ENCODE peak calls at places on chromosome 18, in eight cellular contexts. One of them, this sample, is unnamed.
A peak's percentile ranks its signal among the peaks of the same experiment; 100 is the strongest.

GRCh38 chr18:23071285-23071684 is 64.0 kb upstream of the CABLES1 start:
- DNase-seq in kidney glomerular epithelial cell: no peak
- DNase-seq in activated effector memory CD4-positive, alpha-beta T cell treated with anti-CD3 and anti-CD28 coated beads, Interleukin-2, amount 50 U/mL, for 16 hours: peak; percentile 89
- DNase-seq in NCI-H2171: no peak
- DNase-seq in activated CD8-positive, alpha-beta T cell treated with anti-CD3 and anti-CD28 coated beads, Interleukin-2, amount 10 ng/mL, durations not matched to agents 7 days and 5 days: peak; percentile 96
- DNase-seq in ovary: no peak
- DNase-seq in neural progenitor cell: no peak
- DNase-seq in NCI-H2081: no peak
- DNase-seq in this sample: no peak

GRCh38 chr18:51017140-51017874 is 12.7 kb upstream of the SMAD4 start:
- DNase-seq in NCI-H2171: no peak
- DNase-seq in NCI-H2081: no peak
- DNase-seq in neural progenitor cell: peak; percentile 87
- DNase-seq in activated CD8-positive, alpha-beta T cell treated with anti-CD3 and anti-CD28 coated beads, Interleukin-2, amount 10 ng/mL, durations not matched to agents 7 days and 5 days: no peak
- DNase-seq in ovary: peak; percentile 33
- DNase-seq in kidney glomerular epithelial cell: no peak
- DNase-seq in activated effector memory CD4-positive, alpha-beta T cell treated with anti-CD3 and anti-CD28 coated beads, Interleukin-2, amount 50 U/mL, for 16 hours: no peak
- DNase-seq in this sample: no peak

GRCh38 chr18:31598021-31598805 is 6.5 kb downstream of the TTR start:
- DNase-seq in NCI-H2081: no peak
- DNase-seq in ovary: no peak
- DNase-seq in NCI-H2171: no peak
- DNase-seq in activated CD8-positive, alpha-beta T cell treated with anti-CD3 and anti-CD28 coated beads, Interleukin-2, amount 10 ng/mL, durations not matched to agents 7 days and 5 days: no peak
- DNase-seq in kidney glomerular epithelial cell: no peak
- DNase-seq in activated effector memory CD4-positive, alpha-beta T cell treated with anti-CD3 and anti-CD28 coated beads, Interleukin-2, amount 50 U/mL, for 16 hours: no peak
- DNase-seq in neural progenitor cell: no peak
- DNase-seq in this sample: no peak

GRCh38 chr18:22466608-22467390 is 49.1 kb upstream of the CTAGE1 start:
- DNase-seq in NCI-H2081: no peak
- DNase-seq in ovary: no peak
- DNase-seq in activated CD8-positive, alpha-beta T cell treated with anti-CD3 and anti-CD28 coated beads, Interleukin-2, amount 10 ng/mL, durations not matched to agents 7 days and 5 days: no peak
- DNase-seq in neural progenitor cell: no peak
- DNase-seq in kidney glomerular epithelial cell: peak; percentile 74
- DNase-seq in activated effector memory CD4-positive, alpha-beta T cell treated with anti-CD3 and anti-CD28 coated beads, Interleukin-2, amount 50 U/mL, for 16 hours: no peak
- DNase-seq in NCI-H2171: no peak
- DNase-seq in this sample: no peak

GRCh38 chr18:23114171-23114881 is 21.0 kb upstream of the CABLES1 start:
- DNase-seq in ovary: no peak
- DNase-seq in activated CD8-positive, alpha-beta T cell treated with anti-CD3 and anti-CD28 coated beads, Interleukin-2, amount 10 ng/mL, durations not matched to agents 7 days and 5 days: no peak
- DNase-seq in kidney glomerular epithelial cell: peak; percentile 59
- DNase-seq in NCI-H2081: peak; percentile 48
- DNase-seq in neural progenitor cell: no peak
- DNase-seq in NCI-H2171: no peak
- DNase-seq in activated effector memory CD4-positive, alpha-beta T cell treated with anti-CD3 and anti-CD28 coated beads, Interleukin-2, amount 50 U/mL, for 16 hours: no peak
- DNase-seq in this sample: peak; percentile 10

GRCh38 chr18:49355028-49355427 is 105.4 kb downstream of the DYM start:
- DNase-seq in activated effector memory CD4-positive, alpha-beta T cell treated with anti-CD3 and anti-CD28 coated beads, Interleukin-2, amount 50 U/mL, for 16 hours: no peak
- DNase-seq in neural progenitor cell: no peak
- DNase-seq in NCI-H2171: no peak
- DNase-seq in ovary: no peak
- DNase-seq in kidney glomerular epithelial cell: no peak
- DNase-seq in NCI-H2081: no peak
- DNase-seq in activated CD8-positive, alpha-beta T cell treated with anti-CD3 and anti-CD28 coated beads, Interleukin-2, amount 10 ng/mL, durations not matched to agents 7 days and 5 days: no peak
- DNase-seq in this sample: no peak

GRCh38 chr18:52333860-52334259 is 6.1 kb upstream of the DCC start:
- DNase-seq in NCI-H2171: no peak
- DNase-seq in kidney glomerular epithelial cell: no peak
- DNase-seq in activated CD8-positive, alpha-beta T cell treated with anti-CD3 and anti-CD28 coated beads, Interleukin-2, amount 10 ng/mL, durations not matched to agents 7 days and 5 days: no peak
- DNase-seq in activated effector memory CD4-positive, alpha-beta T cell treated with anti-CD3 and anti-CD28 coated beads, Interleukin-2, amount 50 U/mL, for 16 hours: no peak
- DNase-seq in ovary: no peak
- DNase-seq in NCI-H2081: no peak
- DNase-seq in neural progenitor cell: no peak
- DNase-seq in this sample: no peak

GRCh38 chr18:22828171-22828570 is 105.0 kb upstream of the RBBP8 start:
- DNase-seq in activated effector memory CD4-positive, alpha-beta T cell treated with anti-CD3 and anti-CD28 coated beads, Interleukin-2, amount 50 U/mL, for 16 hours: no peak
- DNase-seq in NCI-H2171: no peak
- DNase-seq in ovary: no peak
- DNase-seq in NCI-H2081: no peak
- DNase-seq in neural progenitor cell: no peak
- DNase-seq in activated CD8-positive, alpha-beta T cell treated with anti-CD3 and anti-CD28 coated beads, Interleukin-2, amount 10 ng/mL, durations not matched to agents 7 days and 5 days: no peak
- DNase-seq in kidney glomerular epithelial cell: peak; percentile 94
- DNase-seq in this sample: no peak

GRCh38 chr18:59565957-59566356 is 131.3 kb downstream of the CCBE1 start:
- DNase-seq in activated effector memory CD4-positive, alpha-beta T cell treated with anti-CD3 and anti-CD28 coated beads, Interleukin-2, amount 50 U/mL, for 16 hours: no peak
- DNase-seq in activated CD8-positive, alpha-beta T cell treated with anti-CD3 and anti-CD28 coated beads, Interleukin-2, amount 10 ng/mL, durations not matched to agents 7 days and 5 days: no peak
- DNase-seq in kidney glomerular epithelial cell: no peak
- DNase-seq in NCI-H2081: no peak
- DNase-seq in NCI-H2171: no peak
- DNase-seq in ovary: no peak
- DNase-seq in neural progenitor cell: no peak
- DNase-seq in this sample: no peak

GRCh38 chr18:62982600-62983251 is 267.4 kb downstream of the PHLPP1 start:
- DNase-seq in NCI-H2081: peak; percentile 65
- DNase-seq in activated CD8-positive, alpha-beta T cell treated with anti-CD3 and anti-CD28 coated beads, Interleukin-2, amount 10 ng/mL, durations not matched to agents 7 days and 5 days: peak; percentile 71
- DNase-seq in NCI-H2171: peak; percentile 47
- DNase-seq in neural progenitor cell: peak; percentile 82
- DNase-seq in ovary: peak; percentile 61
- DNase-seq in activated effector memory CD4-positive, alpha-beta T cell treated with anti-CD3 and anti-CD28 coated beads, Interleukin-2, amount 50 U/mL, for 16 hours: peak; percentile 78
- DNase-seq in kidney glomerular epithelial cell: peak; percentile 10
- DNase-seq in this sample: no peak

GRCh38 chr18:24792164-24792563 is 331.7 kb downstream of the HRH4 start:
- DNase-seq in neural progenitor cell: peak; percentile 59
- DNase-seq in NCI-H2171: no peak
- DNase-seq in activated effector memory CD4-positive, alpha-beta T cell treated with anti-CD3 and anti-CD28 coated beads, Interleukin-2, amount 50 U/mL, for 16 hours: no peak
- DNase-seq in ovary: no peak
- DNase-seq in activated CD8-positive, alpha-beta T cell treated with anti-CD3 and anti-CD28 coated beads, Interleukin-2, amount 10 ng/mL, durations not matched to agents 7 days and 5 days: no peak
- DNase-seq in NCI-H2081: no peak
- DNase-seq in kidney glomerular epithelial cell: no peak
- DNase-seq in this sample: peak; percentile 33

GRCh38 chr18:51120809-51121596 is 76.5 kb downstream of the MEX3C start:
- DNase-seq in neural progenitor cell: no peak
- DNase-seq in kidney glomerular epithelial cell: no peak
- DNase-seq in activated CD8-positive, alpha-beta T cell treated with anti-CD3 and anti-CD28 coated beads, Interleukin-2, amount 10 ng/mL, durations not matched to agents 7 days and 5 days: no peak
- DNase-seq in NCI-H2081: no peak
- DNase-seq in ovary: no peak
- DNase-seq in activated effector memory CD4-positive, alpha-beta T cell treated with anti-CD3 and anti-CD28 coated beads, Interleukin-2, amount 50 U/mL, for 16 hours: no peak
- DNase-seq in NCI-H2171: no peak
- DNase-seq in this sample: no peak

GRCh38 chr18:919078-919477 is 14.4 kb downstream of the ADCYAP1 start:
- DNase-seq in kidney glomerular epithelial cell: no peak
- DNase-seq in NCI-H2171: no peak
- DNase-seq in NCI-H2081: no peak
- DNase-seq in activated effector memory CD4-positive, alpha-beta T cell treated with anti-CD3 and anti-CD28 coated beads, Interleukin-2, amount 50 U/mL, for 16 hours: no peak
- DNase-seq in ovary: no peak
- DNase-seq in activated CD8-positive, alpha-beta T cell treated with anti-CD3 and anti-CD28 coated beads, Interleukin-2, amount 10 ng/mL, durations not matched to agents 7 days and 5 days: no peak
- DNase-seq in neural progenitor cell: no peak
- DNase-seq in this sample: no peak

GRCh38 chr18:22680968-22681367 is 252.2 kb upstream of the RBBP8 start:
- DNase-seq in activated effector memory CD4-positive, alpha-beta T cell treated with anti-CD3 and anti-CD28 coated beads, Interleukin-2, amount 50 U/mL, for 16 hours: no peak
- DNase-seq in NCI-H2081: no peak
- DNase-seq in neural progenitor cell: no peak
- DNase-seq in kidney glomerular epithelial cell: no peak
- DNase-seq in ovary: no peak
- DNase-seq in NCI-H2171: no peak
- DNase-seq in activated CD8-positive, alpha-beta T cell treated with anti-CD3 and anti-CD28 coated beads, Interleukin-2, amount 10 ng/mL, durations not matched to agents 7 days and 5 days: no peak
- DNase-seq in this sample: no peak

GRCh38 chr18:79399275-79400081 is 3.7 kb downstream of the NFATC1 start:
- DNase-seq in NCI-H2081: no peak
- DNase-seq in NCI-H2171: no peak
- DNase-seq in activated effector memory CD4-positive, alpha-beta T cell treated with anti-CD3 and anti-CD28 coated beads, Interleukin-2, amount 50 U/mL, for 16 hours: peak; percentile 77
- DNase-seq in ovary: peak; percentile 58
- DNase-seq in neural progenitor cell: no peak
- DNase-seq in kidney glomerular epithelial cell: no peak
- DNase-seq in activated CD8-positive, alpha-beta T cell treated with anti-CD3 and anti-CD28 coated beads, Interleukin-2, amount 10 ng/mL, durations not matched to agents 7 days and 5 days: peak; percentile 44
- DNase-seq in this sample: no peak

GRCh38 chr18:48007955-48008701 is 77.7 kb upstream of the SMAD2 start:
- DNase-seq in activated CD8-positive, alpha-beta T cell treated with anti-CD3 and anti-CD28 coated beads, Interleukin-2, amount 10 ng/mL, durations not matched to agents 7 days and 5 days: peak; percentile 51
- DNase-seq in neural progenitor cell: peak; percentile 96
- DNase-seq in kidney glomerular epithelial cell: peak; percentile 37
- DNase-seq in ovary: peak; percentile 77
- DNase-seq in NCI-H2171: peak; percentile 19
- DNase-seq in activated effector memory CD4-positive, alpha-beta T cell treated with anti-CD3 and anti-CD28 coated beads, Interleukin-2, amount 50 U/mL, for 16 hours: peak; percentile 78
- DNase-seq in NCI-H2081: peak; percentile 66
- DNase-seq in this sample: no peak

GRCh38 chr18:13681701-13682100 is 44.7 kb downstream of the FAM210A start:
- DNase-seq in NCI-H2081: no peak
- DNase-seq in NCI-H2171: no peak
- DNase-seq in activated effector memory CD4-positive, alpha-beta T cell treated with anti-CD3 and anti-CD28 coated beads, Interleukin-2, amount 50 U/mL, for 16 hours: no peak
- DNase-seq in ovary: no peak
- DNase-seq in activated CD8-positive, alpha-beta T cell treated with anti-CD3 and anti-CD28 coated beads, Interleukin-2, amount 10 ng/mL, durations not matched to agents 7 days and 5 days: no peak
- DNase-seq in neural progenitor cell: no peak
- DNase-seq in kidney glomerular epithelial cell: no peak
- DNase-seq in this sample: no peak

GRCh38 chr18:22167471-22168151 is 1.8 kb upstream of the GATA6 start:
- DNase-seq in ovary: peak; percentile 62
- DNase-seq in NCI-H2171: no peak
- DNase-seq in neural progenitor cell: peak; percentile 65
- DNase-seq in kidney glomerular epithelial cell: no peak
- DNase-seq in activated effector memory CD4-positive, alpha-beta T cell treated with anti-CD3 and anti-CD28 coated beads, Interleukin-2, amount 50 U/mL, for 16 hours: no peak
- DNase-seq in NCI-H2081: no peak
- DNase-seq in activated CD8-positive, alpha-beta T cell treated with anti-CD3 and anti-CD28 coated beads, Interleukin-2, amount 10 ng/mL, durations not matched to agents 7 days and 5 days: no peak
- DNase-seq in this sample: no peak

GRCh38 chr18:69999671-70000070 is 52.0 kb upstream of the CD226 start:
- DNase-seq in kidney glomerular epithelial cell: no peak
- DNase-seq in activated effector memory CD4-positive, alpha-beta T cell treated with anti-CD3 and anti-CD28 coated beads, Interleukin-2, amount 50 U/mL, for 16 hours: no peak
- DNase-seq in neural progenitor cell: no peak
- DNase-seq in ovary: no peak
- DNase-seq in NCI-H2171: no peak
- DNase-seq in NCI-H2081: no peak
- DNase-seq in activated CD8-positive, alpha-beta T cell treated with anti-CD3 and anti-CD28 coated beads, Interleukin-2, amount 10 ng/mL, durations not matched to agents 7 days and 5 days: no peak
- DNase-seq in this sample: no peak

GRCh38 chr18:5456577-5457466 is 87.0 kb downstream of the EPB41L3 start:
- DNase-seq in NCI-H2081: no peak
- DNase-seq in neural progenitor cell: peak; percentile 81
- DNase-seq in NCI-H2171: no peak
- DNase-seq in activated CD8-positive, alpha-beta T cell treated with anti-CD3 and anti-CD28 coated beads, Interleukin-2, amount 10 ng/mL, durations not matched to agents 7 days and 5 days: no peak
- DNase-seq in activated effector memory CD4-positive, alpha-beta T cell treated with anti-CD3 and anti-CD28 coated beads, Interleukin-2, amount 50 U/mL, for 16 hours: no peak
- DNase-seq in kidney glomerular epithelial cell: peak; percentile 51
- DNase-seq in ovary: no peak
- DNase-seq in this sample: no peak

GRCh38 chr18:32469691-32470131 is 971 bp downstream of the GAREM1 start:
- DNase-seq in activated effector memory CD4-positive, alpha-beta T cell treated with anti-CD3 and anti-CD28 coated beads, Interleukin-2, amount 50 U/mL, for 16 hours: no peak
- DNase-seq in ovary: no peak
- DNase-seq in neural progenitor cell: peak; percentile 27
- DNase-seq in NCI-H2171: no peak
- DNase-seq in NCI-H2081: peak; percentile 39
- DNase-seq in activated CD8-positive, alpha-beta T cell treated with anti-CD3 and anti-CD28 coated beads, Interleukin-2, amount 10 ng/mL, durations not matched to agents 7 days and 5 days: no peak
- DNase-seq in kidney glomerular epithelial cell: no peak
- DNase-seq in this sample: no peak

GRCh38 chr18:36454848-36455458 is 157.4 kb downstream of the FHOD3 start:
- DNase-seq in activated CD8-positive, alpha-beta T cell treated with anti-CD3 and anti-CD28 coated beads, Interleukin-2, amount 10 ng/mL, durations not matched to agents 7 days and 5 days: no peak
- DNase-seq in ovary: no peak
- DNase-seq in activated effector memory CD4-positive, alpha-beta T cell treated with anti-CD3 and anti-CD28 coated beads, Interleukin-2, amount 50 U/mL, for 16 hours: no peak
- DNase-seq in kidney glomerular epithelial cell: no peak
- DNase-seq in NCI-H2081: peak; percentile 60
- DNase-seq in NCI-H2171: peak; percentile 3
- DNase-seq in neural progenitor cell: no peak
- DNase-seq in this sample: no peak

GRCh38 chr18:2572144-2572682 is 856 bp downstream of the NDC80 start:
- DNase-seq in activated effector memory CD4-positive, alpha-beta T cell treated with anti-CD3 and anti-CD28 coated beads, Interleukin-2, amount 50 U/mL, for 16 hours: no peak
- DNase-seq in NCI-H2081: no peak
- DNase-seq in NCI-H2171: no peak
- DNase-seq in activated CD8-positive, alpha-beta T cell treated with anti-CD3 and anti-CD28 coated beads, Interleukin-2, amount 10 ng/mL, durations not matched to agents 7 days and 5 days: peak; percentile 47
- DNase-seq in neural progenitor cell: no peak
- DNase-seq in kidney glomerular epithelial cell: no peak
- DNase-seq in ovary: no peak
- DNase-seq in this sample: no peak

GRCh38 chr18:63736856-63737255 is 34.1 kb downstream of the SERPINB11 start:
- DNase-seq in ovary: no peak
- DNase-seq in kidney glomerular epithelial cell: peak; percentile 77
- DNase-seq in activated CD8-positive, alpha-beta T cell treated with anti-CD3 and anti-CD28 coated beads, Interleukin-2, amount 10 ng/mL, durations not matched to agents 7 days and 5 days: no peak
- DNase-seq in NCI-H2171: no peak
- DNase-seq in NCI-H2081: no peak
- DNase-seq in activated effector memory CD4-positive, alpha-beta T cell treated with anti-CD3 and anti-CD28 coated beads, Interleukin-2, amount 50 U/mL, for 16 hours: no peak
- DNase-seq in neural progenitor cell: no peak
- DNase-seq in this sample: no peak

GRCh38 chr18:58570360-58571064 is 58.4 kb downstream of the ALPK2 start:
- DNase-seq in NCI-H2171: no peak
- DNase-seq in NCI-H2081: no peak
- DNase-seq in ovary: no peak
- DNase-seq in activated effector memory CD4-positive, alpha-beta T cell treated with anti-CD3 and anti-CD28 coated beads, Interleukin-2, amount 50 U/mL, for 16 hours: no peak
- DNase-seq in activated CD8-positive, alpha-beta T cell treated with anti-CD3 and anti-CD28 coated beads, Interleukin-2, amount 10 ng/mL, durations not matched to agents 7 days and 5 days: no peak
- DNase-seq in neural progenitor cell: no peak
- DNase-seq in kidney glomerular epithelial cell: no peak
- DNase-seq in this sample: no peak

GRCh38 chr18:74179623-74180199 is 31.4 kb downstream of the TIMM21 start:
- DNase-seq in NCI-H2171: no peak
- DNase-seq in activated effector memory CD4-positive, alpha-beta T cell treated with anti-CD3 and anti-CD28 coated beads, Interleukin-2, amount 50 U/mL, for 16 hours: no peak
- DNase-seq in NCI-H2081: no peak
- DNase-seq in neural progenitor cell: no peak
- DNase-seq in activated CD8-positive, alpha-beta T cell treated with anti-CD3 and anti-CD28 coated beads, Interleukin-2, amount 10 ng/mL, durations not matched to agents 7 days and 5 days: no peak
- DNase-seq in kidney glomerular epithelial cell: no peak
- DNase-seq in ovary: no peak
- DNase-seq in this sample: no peak

GRCh38 chr18:13006731-13007550 is 15.8 kb downstream of the CEP192 start:
- DNase-seq in activated CD8-positive, alpha-beta T cell treated with anti-CD3 and anti-CD28 coated beads, Interleukin-2, amount 10 ng/mL, durations not matched to agents 7 days and 5 days: no peak
- DNase-seq in kidney glomerular epithelial cell: no peak
- DNase-seq in NCI-H2171: no peak
- DNase-seq in NCI-H2081: no peak
- DNase-seq in activated effector memory CD4-positive, alpha-beta T cell treated with anti-CD3 and anti-CD28 coated beads, Interleukin-2, amount 50 U/mL, for 16 hours: no peak
- DNase-seq in neural progenitor cell: no peak
- DNase-seq in ovary: no peak
- DNase-seq in this sample: no peak

This sample was measured in DMS 273 treated with DMSO at 0.1 percent for 48 hours.